ENCODE peak calls at places on chromosomes 12 and 14, in six cellular contexts. B, W, Z, C, A and Q are unnamed samples.

GRCh38 chr14:29805415-29806123 is 122.1 kb downstream of the PRKD1 start:
- DNase-seq in C (no peak), A (peak; percentile 92), Z (peak; percentile 87), B (peak; percentile 56), W (peak; percentile 98), Q (no peak)

GRCh38 chr12:10940389-10940788 is 1.3 kb upstream of the TAS2R14 start:
- DNase-seq in W (peak; percentile 91), A (peak; percentile 84), Z (peak; percentile 88), C (no peak), B (no peak), Q (no peak)

GRCh38 chr14:95527392-95528002 is 7.4 kb upstream of the GLRX5 start:
- DNase-seq in Z (peak; percentile 95), A (no peak), B (peak; percentile 82), W (peak; percentile 69), C (no peak), Q (peak; percentile 28)

GRCh38 chr12:7989827-7990491 is 42.6 kb upstream of the FOXJ2 start:
- DNase-seq in C (no peak), B (peak; percentile 47), W (no peak), Z (no peak), A (peak; percentile 83), Q (no peak)

GRCh38 chr12:19206493-19207077 is 77.1 kb downstream of the PLEKHA5 start:
- DNase-seq in A (no peak), W (no peak), C (no peak), Z (no peak), B (no peak), Q (no peak)

GRCh38 chr12:10363922-10364838 is 25.7 kb downstream of the KLRK1 start:
- DNase-seq in A (peak; percentile 63), Z (peak; percentile 66), W (peak; percentile 49), B (peak; percentile 62), C (no peak), Q (peak; percentile 48)

GRCh38 chr12:12540261-12541013 is 22.2 kb downstream of the DUSP16 start:
- DNase-seq in W (no peak), A (no peak), B (no peak), Z (no peak), C (no peak), Q (no peak)

GRCh38 chr14:94110552-94111181 is at the start of gene IFI27:
- DNase-seq in A (no peak), Z (peak; percentile 46), W (peak; percentile 43), B (peak; percentile 87), C (no peak), Q (no peak)

GRCh38 chr12:80590085-80590484 is 117.3 kb upstream of the MYF6 start:
- DNase-seq in Z (peak; percentile 48), W (peak; percentile 67), C (no peak), B (no peak), A (no peak), Q (no peak)

DNA sequence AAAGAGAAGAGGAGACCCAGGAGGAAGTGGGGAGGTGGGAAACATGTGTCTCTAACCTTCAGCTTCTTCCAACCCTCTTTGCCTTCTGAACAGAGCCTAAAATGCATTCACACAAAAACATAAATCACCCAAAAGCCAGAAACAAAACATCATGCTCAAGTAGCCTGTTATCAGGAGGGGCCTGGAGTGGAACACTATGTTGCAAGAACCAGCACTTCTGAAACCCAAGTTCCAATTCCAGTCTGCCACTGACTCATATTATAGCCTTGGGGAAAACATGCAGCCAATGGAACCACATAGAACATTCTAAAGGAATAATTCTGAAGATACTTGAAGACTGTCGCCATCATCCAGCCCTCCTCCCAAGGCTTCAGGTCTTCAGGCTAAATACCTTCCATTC is 169.8 kb upstream of the PLXNC1 start:
- DNase-seq in B (no peak), A (no peak), W (peak; percentile 74), C (no peak), Z (peak; percentile 89), Q (no peak)
- H3K27ac ChIP-seq in B (no peak overlapping the region), A (no peak overlapping the region), W (no peak overlapping the region), C (no peak overlapping the region), Z (peak overlapping the region; percentile 47), Q (no peak overlapping the region)

GRCh38 chr12:54337854-54338650 is 13.1 kb downstream of the COPZ1 start:
- DNase-seq in C (no peak), Z (peak; percentile 63), B (no peak), A (no peak), W (no peak), Q (no peak)
- H3K27ac ChIP-seq in C (peak overlapping the region; percentile 16), Z (peak overlapping the region; percentile 27), B (peak overlapping the region; percentile 36), A (peak overlapping the region; percentile 31), W (no peak overlapping the region), Q (no peak overlapping the region)

DNA sequence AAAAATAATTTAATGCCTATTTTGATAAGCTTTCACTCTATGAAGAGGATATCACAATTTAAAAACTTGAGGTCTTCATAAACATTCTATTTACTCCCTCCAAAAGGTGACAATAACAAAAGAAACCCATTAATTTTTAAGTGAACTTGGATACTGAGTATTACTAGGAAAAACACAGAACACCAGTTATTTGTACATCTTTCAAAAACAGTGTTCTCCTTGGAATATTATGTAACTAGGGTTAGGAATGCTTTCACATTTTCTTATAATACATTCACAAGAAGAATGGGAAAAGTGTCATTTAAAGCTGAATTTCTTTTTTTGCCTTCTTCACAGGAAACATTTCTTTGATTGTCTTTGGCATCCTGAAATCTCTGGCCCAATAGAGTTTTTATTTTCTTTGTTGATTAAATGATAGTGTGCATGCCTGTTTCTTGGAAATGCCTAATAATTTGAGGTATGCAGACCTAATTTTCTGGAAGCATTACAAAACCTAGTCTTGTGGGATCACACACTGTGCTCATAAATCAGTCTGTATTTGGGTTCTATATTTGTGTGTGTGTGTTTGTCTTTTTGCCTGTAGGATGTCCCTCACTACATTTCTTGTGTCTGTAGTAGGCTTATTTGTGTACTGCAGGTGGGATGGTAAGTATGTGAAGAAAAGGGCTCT is 76.5 kb downstream of the WNK1 start:
- DNase-seq in A (no peak), Z (no peak), W (peak; percentile 44), C (no peak), B (no peak), Q (no peak)
- H3K27ac ChIP-seq in A (no peak overlapping the region), Z (no peak overlapping the region), W (no peak overlapping the region), C (no peak overlapping the region), B (no peak overlapping the region), Q (no peak overlapping the region)

DNA sequence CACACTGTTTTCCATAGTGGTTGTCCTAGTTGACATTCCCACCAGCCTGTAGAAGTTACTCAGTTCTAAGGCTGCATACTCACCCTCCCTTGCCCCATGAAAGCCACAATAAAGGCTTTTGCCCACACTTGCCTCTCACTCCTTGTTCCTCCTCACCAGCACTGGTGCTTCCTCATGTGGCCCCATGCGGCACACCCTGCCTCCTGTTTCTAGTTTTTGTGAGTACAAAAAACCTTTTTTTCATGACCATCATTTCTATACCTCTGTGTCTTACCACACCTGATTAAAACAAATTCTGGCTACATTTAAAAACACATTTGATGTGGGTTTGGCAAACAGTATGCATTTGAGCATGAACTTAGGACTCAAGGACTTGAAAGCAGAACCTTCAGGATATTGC is 40.7 kb upstream of the RIN3 start:
- DNase-seq in W (no peak), A (no peak), Z (peak; percentile 31), B (peak; percentile 14), C (no peak), Q (no peak)
- H3K27ac ChIP-seq in W (no peak overlapping the region), A (no peak overlapping the region), Z (peak overlapping the region; percentile 77), B (no peak overlapping the region), C (no peak overlapping the region), Q (no peak overlapping the region)

DNA sequence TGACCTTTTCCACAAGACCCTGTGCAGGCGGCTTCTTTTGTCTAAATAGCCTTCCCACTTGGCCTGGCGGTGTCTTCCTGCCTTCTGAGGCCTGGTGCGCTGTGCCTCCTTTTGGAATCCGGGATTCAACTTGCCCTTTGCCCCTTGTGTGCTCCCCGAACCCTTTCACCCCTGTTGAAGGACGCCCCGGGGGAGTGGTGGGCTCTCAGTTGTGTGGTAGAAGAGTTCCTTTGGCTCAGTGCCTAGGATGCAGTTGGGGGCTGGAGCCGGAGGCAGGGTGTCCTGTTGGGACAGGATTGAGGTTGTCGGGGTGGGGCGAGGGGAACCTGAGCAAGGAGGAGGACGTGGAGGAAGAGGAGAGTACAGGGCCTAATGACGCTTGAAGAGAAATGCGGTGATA is 34.5 kb downstream of the KLC1 start:
- DNase-seq in Z (no peak), B (no peak), A (no peak), W (no peak), C (no peak), Q (no peak)
- H3K27ac ChIP-seq in Z (peak overlapping the region; percentile 94), B (peak overlapping the region; percentile 44), A (no peak overlapping the region), W (peak overlapping the region; percentile 93), C (no peak overlapping the region), Q (no peak overlapping the region)

DNA sequence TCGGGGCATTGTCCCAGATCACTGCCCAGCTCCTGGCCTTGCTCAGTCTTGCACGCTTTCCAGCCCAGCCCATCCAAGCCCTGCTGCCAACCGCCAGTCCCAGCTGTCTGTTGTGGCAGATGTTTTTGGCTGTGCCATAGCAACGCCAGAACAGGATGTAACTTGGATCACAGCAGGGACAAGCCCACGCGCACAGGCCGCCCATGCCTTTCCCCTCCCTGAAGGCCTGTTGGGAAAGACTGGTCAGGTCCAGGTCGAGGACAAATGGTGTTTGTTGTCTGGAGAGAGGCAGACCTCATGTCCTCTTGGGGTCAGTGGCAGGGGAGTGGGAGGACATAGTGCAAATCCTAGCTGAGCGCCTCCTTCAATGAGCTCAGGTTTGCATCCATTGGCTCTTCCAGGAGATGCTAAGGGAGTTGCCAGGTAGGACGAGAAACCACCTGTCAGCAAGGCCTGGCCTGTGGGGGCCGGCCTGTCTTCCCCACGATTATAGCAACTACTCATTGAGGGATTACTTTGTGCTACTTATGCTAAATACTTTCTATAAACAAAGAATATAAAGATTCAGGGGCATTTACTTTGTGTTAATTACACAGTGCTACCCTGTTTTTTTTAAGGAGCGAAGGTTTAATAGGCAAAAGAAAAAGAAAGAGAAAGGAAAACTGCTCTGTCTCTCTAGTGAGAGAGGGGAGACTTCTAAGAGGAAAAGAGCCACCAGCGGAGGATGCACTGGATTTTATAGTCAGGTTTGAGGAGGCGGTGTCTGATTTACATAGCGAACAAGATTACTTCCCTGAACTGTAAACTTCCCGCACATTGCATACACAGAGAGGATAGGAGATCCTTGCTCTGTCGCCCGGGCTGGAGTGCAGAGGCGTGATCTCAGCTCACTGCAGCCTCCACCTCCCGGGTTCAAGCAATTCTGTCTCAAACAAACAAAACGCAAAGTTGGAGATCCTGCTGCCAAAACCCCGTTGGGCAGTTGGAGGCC is 42.8 kb upstream of the CORO1C start:
- DNase-seq in W (peak; percentile 56), B (peak; percentile 85), Z (peak; percentile 85), C (peak; percentile 18), A (peak; percentile 76), Q (peak; percentile 10)
- H3K27ac ChIP-seq in W (no peak overlapping the region), B (peak overlapping the region; percentile 48), Z (no peak overlapping the region), C (no peak overlapping the region), A (no peak overlapping the region), Q (no peak overlapping the region)

GRCh38 chr14:52124791-52125661 is 56.2 kb upstream of the NID2 start:
- DNase-seq in Z (peak; percentile 91), A (peak; percentile 79), C (no peak), W (peak; percentile 57), B (no peak), Q (no peak)
- H3K27ac ChIP-seq in Z (peak overlapping the region; percentile 94), A (no peak overlapping the region), C (no peak overlapping the region), W (peak overlapping the region; percentile 62), B (no peak overlapping the region), Q (no peak overlapping the region)